ENCODE peak calls at places on chromosomes 3 and 15, in seven cellular contexts. L, O, B, I, E, R and H are unnamed samples.

GRCh38 chr3:120182613-120183524 is 88.6 kb upstream of the GSK3B start:
- DNase-seq in L (no peak), O (peak), B (no peak), I (peak), E (peak), R (peak), H (no peak)

GRCh38 chr3:180417241-180417640 is 184.7 kb upstream of the TTC14 start:
- DNase-seq in L (no peak), O (no peak), B (no peak), I (no peak), E (peak), R (no peak), H (no peak)

GRCh38 chr15:34365073-34365825 is 1.7 kb downstream of the LPCAT4 start:
- DNase-seq in L (no peak), O (no peak), B (peak), I (no peak), E (no peak), R (no peak), H (no peak)

GRCh38 chr3:182315313-182315712 is 478.0 kb upstream of the ATP11B start:
- DNase-seq in L (no peak), O (no peak), B (no peak), I (no peak), E (no peak), R (no peak), H (no peak)

GRCh38 chr3:12395349-12396012 is 88.8 kb upstream of the TSEN2 start:
- DNase-seq in L (no peak), O (no peak), B (no peak), I (no peak), E (peak), R (no peak), H (no peak)

GRCh38 chr3:15606434-15606891 is 4.9 kb downstream of the BTD start:
- DNase-seq in L (peak), O (no peak), B (no peak), I (peak), E (peak), R (peak), H (no peak)

GRCh38 chr15:47294765-47295259 is 422.5 kb upstream of the SEMA6D start:
- DNase-seq in L (no peak), O (no peak), B (no peak), I (no peak), E (peak), R (no peak), H (no peak)

GRCh38 chr3:183253364-183253960 is 409 bp downstream of the B3GNT5 start:
- DNase-seq in L (peak), O (no peak), B (peak), I (peak), E (peak), R (peak), H (no peak)

GRCh38 chr3:66795365-66795764 is 202.7 kb upstream of the KBTBD8 start:
- DNase-seq in L (no peak), O (no peak), B (no peak), I (no peak), E (peak), R (no peak), H (no peak)

GRCh38 chr15:98845138-98845884 is 162.3 kb downstream of the PGPEP1L start:
- DNase-seq in L (no peak), O (no peak), B (no peak), I (no peak), E (no peak), R (peak), H (no peak)

GRCh38 chr3:23650371-23651140 is 155.2 kb upstream of the UBE2E1 start:
- DNase-seq in L (no peak), O (peak), B (no peak), I (peak), E (peak), R (peak), H (no peak)

GRCh38 chr3:128145279-128145678 is 8.0 kb upstream of the EEFSEC start:
- DNase-seq in L (peak), O (no peak), B (peak), I (no peak), E (no peak), R (no peak), H (no peak)

GRCh38 chr3:161066926-161067325 is 38.2 kb downstream of the B3GALNT1 start:
- DNase-seq in L (no peak), O (no peak), B (no peak), I (no peak), E (no peak), R (no peak), H (no peak)

GRCh38 chr15:43376017-43376705 is 5.3 kb downstream of the TUBGCP4 start:
- DNase-seq in L (peak), O (peak), B (no peak), I (peak), E (peak), R (peak), H (peak)

GRCh38 chr15:64060716-64061115 is 14.4 kb upstream of the DAPK2 start:
- DNase-seq in L (no peak), O (no peak), B (no peak), I (no peak), E (no peak), R (no peak), H (no peak)

GRCh38 chr3:118089563-118089962 is 945.1 kb downstream of the IGSF11 start:
- DNase-seq in L (no peak), O (peak), B (no peak), I (no peak), E (peak), R (no peak), H (no peak)

GRCh38 chr15:32965897-32966296 is 228.6 kb downstream of the FMN1 start:
- DNase-seq in L (no peak), O (no peak), B (no peak), I (no peak), E (no peak), R (no peak), H (no peak)

GRCh38 chr15:51649659-51650521 is 27.3 kb upstream of the DMXL2 start:
- DNase-seq in L (peak), O (peak), B (no peak), I (peak), E (peak), R (peak), H (peak)

DNA sequence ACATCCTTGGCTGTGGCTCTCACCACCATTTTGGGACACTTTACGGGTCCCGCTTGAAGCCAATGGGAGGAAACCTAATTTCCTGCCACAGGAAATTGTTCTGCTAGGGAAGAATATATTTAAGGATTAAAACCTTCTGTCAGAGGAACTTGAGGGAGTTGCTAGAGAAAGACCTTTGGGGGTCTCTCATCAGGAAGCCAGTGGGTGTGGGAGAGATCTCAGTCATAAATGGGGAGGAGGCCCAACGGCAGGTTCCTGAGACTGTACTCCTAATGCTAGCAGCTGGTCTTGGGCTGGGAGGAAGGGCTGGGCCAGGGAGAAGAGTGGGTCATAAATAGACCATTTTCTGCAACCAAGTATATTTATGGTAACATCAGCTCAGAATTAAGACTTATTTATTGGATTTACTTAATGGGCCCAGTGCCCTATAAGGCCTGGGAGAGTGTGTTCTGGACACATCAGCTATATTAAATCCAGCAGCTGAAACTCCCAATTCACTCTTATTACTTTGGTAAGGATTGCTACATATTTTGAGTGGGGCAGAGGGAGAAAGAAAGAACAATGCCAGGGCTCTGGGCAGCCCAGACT is 92.5 kb downstream of the SMAD3 start:
- DNase-seq in L (no peak), O (no peak), B (no peak), I (peak), E (no peak), R (no peak), H (no peak)
- H3K4me3 ChIP-seq in L (no peak), O (no peak), B (no peak), I (no peak), E (no peak), R (no peak), H (no peak)

GRCh38 chr3:42387802-42388651 is 22.4 kb downstream of the LYZL4 start:
- DNase-seq in L (no peak), O (no peak), B (no peak), I (no peak), E (no peak), R (peak), H (peak)
- H3K4me3 ChIP-seq in L (no peak), O (no peak), B (no peak), I (no peak), E (no peak), R (no peak), H (no peak)

DNA sequence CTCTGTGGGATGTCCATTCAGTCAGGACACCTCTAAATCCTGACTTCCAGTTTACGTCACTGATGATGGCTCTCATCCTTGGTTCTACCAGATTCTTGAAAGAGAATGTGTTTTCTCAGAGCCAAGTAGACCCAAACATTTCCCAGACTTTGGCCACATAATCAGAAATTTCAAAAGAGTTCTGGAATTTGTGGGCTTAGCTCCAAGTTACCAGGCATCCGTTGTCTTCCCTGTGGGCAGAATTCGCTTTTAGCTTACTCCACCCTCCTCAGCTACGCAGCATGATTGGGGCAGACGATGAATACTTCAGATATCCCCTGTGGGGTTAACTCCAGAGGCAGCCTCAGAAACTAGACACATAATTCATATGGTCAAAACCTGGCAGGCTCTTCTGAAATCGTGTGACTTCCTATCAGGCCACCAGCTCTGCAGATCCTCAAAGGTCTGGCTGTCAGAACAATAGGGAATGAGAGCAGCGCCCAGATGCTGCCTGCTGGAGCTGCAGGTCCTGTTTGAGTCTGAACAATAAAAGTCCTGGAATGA is 30.6 kb downstream of the CRTC3 start:
- DNase-seq in L (peak), O (peak), B (peak), I (peak), E (peak), R (peak), H (no peak)
- H3K4me3 ChIP-seq in L (no peak), O (no peak), B (no peak), I (no peak), E (no peak), R (no peak), H (no peak)

GRCh38 chr3:13509066-13509815 is 29.1 kb downstream of the HDAC11 start:
- DNase-seq in L (no peak), O (no peak), B (no peak), I (no peak), E (no peak), R (no peak), H (no peak)
- H3K4me3 ChIP-seq in L (no peak), O (no peak), B (no peak), I (no peak), E (no peak), R (no peak), H (no peak)

GRCh38 chr3:11140713-11141104 is 13.6 kb upstream of the HRH1 start:
- DNase-seq in L (no peak), O (no peak), B (no peak), I (no peak), E (no peak), R (no peak), H (no peak)
- H3K4me3 ChIP-seq in L (no peak), O (no peak), B (no peak), I (no peak), E (no peak), R (no peak), H (no peak)

GRCh38 chr15:77568960-77569646 is 63.6 kb downstream of the LINGO1 start:
- DNase-seq in L (no peak), O (peak), B (no peak), I (no peak), E (peak), R (no peak), H (no peak)
- H3K4me3 ChIP-seq in L (no peak), O (no peak), B (peak), I (no peak), E (peak), R (no peak), H (no peak)

GRCh38 chr3:30628931-30629590 is 22.7 kb downstream of the TGFBR2 start:
- DNase-seq in L (no peak), O (no peak), B (no peak), I (no peak), E (no peak), R (no peak), H (no peak)
- H3K4me3 ChIP-seq in L (no peak), O (no peak), B (no peak), I (no peak), E (no peak), R (no peak), H (no peak)

DNA sequence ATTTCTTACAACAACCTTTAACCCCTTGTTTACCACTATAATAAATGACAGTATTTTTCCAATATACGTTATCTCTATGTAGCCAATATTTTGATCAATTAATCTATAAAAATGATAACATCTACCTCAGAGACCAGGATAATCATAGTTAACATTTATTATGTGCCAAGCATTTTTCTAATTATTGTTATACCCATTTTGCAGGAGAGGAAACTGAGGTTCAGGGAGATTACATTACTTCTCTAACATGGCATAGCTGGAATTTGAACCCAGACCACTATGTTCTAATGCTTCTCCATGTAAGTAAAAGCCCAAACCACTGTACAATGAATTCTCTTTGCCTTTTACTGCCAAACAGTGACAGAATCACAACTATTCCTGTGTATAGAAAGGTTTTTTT is 113.4 kb upstream of the PFN2 start:
- DNase-seq in L (no peak), O (no peak), B (no peak), I (no peak), E (no peak), R (no peak), H (no peak)
- H3K4me3 ChIP-seq in L (no peak), O (no peak), B (no peak), I (no peak), E (peak), R (no peak), H (no peak)